ENCODE peak calls at places on chromosome 15, in ten cellular contexts. I is cardiac muscle cell; A is endothelial cell; S is A172; C is C1 segment of cervical spinal cord; T is anterior cingulate cortex; R is NAMALWA; M is ELR; V is central memory CD4-positive, alpha-beta T cell; N is AG09309. Z is an unnamed sample.

GRCh38 chr15:62469874-62470688 is 305.0 kb upstream of the C2CD4B start:
- DNase-seq in I (peak), A (no peak), S (peak), C (no peak), T (peak), R (no peak), M (peak), V (no peak), N (peak), Z (peak)

GRCh38 chr15:48963524-48964113 is at the start of gene SHC4:
- DNase-seq in I (peak), A (peak), S (peak), C (peak), T (peak), R (peak), M (peak), V (no peak), N (peak), Z (peak)

GRCh38 chr15:59605994-59606393 is 5.6 kb upstream of the GCNT3 start:
- DNase-seq in I (no peak), A (no peak), S (no peak), C (no peak), T (no peak), R (no peak), M (no peak), V (no peak), N (no peak), Z (no peak)

GRCh38 chr15:67715166-67715565 is 110.1 kb upstream of the SKOR1 start:
- DNase-seq in I (no peak), A (no peak), S (no peak), C (no peak), T (no peak), R (no peak), M (no peak), V (no peak), N (no peak), Z (no peak)

GRCh38 chr15:40691737-40692136 is 3.2 kb upstream of the RAD51 start:
- DNase-seq in I (peak), A (no peak), S (no peak), C (no peak), T (no peak), R (no peak), M (no peak), V (no peak), N (no peak), Z (no peak)

GRCh38 chr15:91472316-91472756 is 372.3 kb downstream of the SV2B start:
- DNase-seq in I (no peak), A (no peak), S (no peak), C (no peak), T (no peak), R (no peak), M (no peak), V (peak), N (no peak), Z (no peak)

GRCh38 chr15:56735589-56735988 is 2.3 kb upstream of the ZNF280D start:
- DNase-seq in I (no peak), A (no peak), S (no peak), C (no peak), T (no peak), R (no peak), M (no peak), V (no peak), N (no peak), Z (no peak)

GRCh38 chr15:53133255-53133654 is 343.1 kb upstream of the ONECUT1 start:
- DNase-seq in I (no peak), A (no peak), S (no peak), C (no peak), T (no peak), R (no peak), M (no peak), V (no peak), N (no peak), Z (no peak)

GRCh38 chr15:58433597-58434333 is 2.0 kb downstream of the LIPC start:
- DNase-seq in I (peak), A (no peak), S (no peak), C (peak), T (no peak), R (no peak), M (no peak), V (no peak), N (no peak), Z (no peak)

GRCh38 chr15:90249123-90249863 is at the start of gene TTLL13:
- DNase-seq in I (peak), A (peak), S (peak), C (peak), T (peak), R (peak), M (peak), V (peak), N (no peak), Z (peak)

GRCh38 chr15:68054658-68055223 is 626 bp downstream of the PIAS1 start:
- DNase-seq in I (peak), A (peak), S (peak), C (no peak), T (no peak), R (no peak), M (peak), V (no peak), N (no peak), Z (no peak)

GRCh38 chr15:74417230-74417629 is 16.5 kb downstream of the SEMA7A start:
- DNase-seq in I (peak), A (no peak), S (peak), C (no peak), T (no peak), R (no peak), M (peak), V (no peak), N (no peak), Z (no peak)

GRCh38 chr15:35633677-35634076 is 87.7 kb upstream of the DPH6 start:
- DNase-seq in I (no peak), A (no peak), S (no peak), C (no peak), T (no peak), R (no peak), M (no peak), V (no peak), N (no peak), Z (no peak)

GRCh38 chr15:31463521-31464102 is 137.0 kb downstream of the KLF13 start:
- DNase-seq in I (no peak), A (no peak), S (no peak), C (no peak), T (no peak), R (peak), M (no peak), V (no peak), N (no peak), Z (no peak)

GRCh38 chr15:39125904-39126303 is 455.0 kb upstream of the THBS1 start:
- DNase-seq in I (peak), A (peak), S (no peak), C (no peak), T (no peak), R (peak), M (peak), V (peak), N (no peak), Z (peak)

GRCh38 chr15:53447053-53447574 is 312.3 kb downstream of the WDR72 start:
- DNase-seq in I (no peak), A (no peak), S (no peak), C (no peak), T (no peak), R (no peak), M (no peak), V (no peak), N (no peak), Z (no peak)

GRCh38 chr15:46309914-46310313 is 675.1 kb downstream of the SQOR start:
- DNase-seq in I (no peak), A (no peak), S (no peak), C (no peak), T (no peak), R (peak), M (no peak), V (no peak), N (no peak), Z (no peak)

GRCh38 chr15:101088788-101089578 is 162.9 kb downstream of the CHSY1 start:
- DNase-seq in I (peak), A (peak), S (no peak), C (peak), T (peak), R (peak), M (peak), V (peak), N (no peak), Z (peak)

GRCh38 chr15:76162784-76163428 is 103.1 kb downstream of the TMEM266 start:
- DNase-seq in I (no peak), A (no peak), S (no peak), C (no peak), T (no peak), R (no peak), M (no peak), V (no peak), N (no peak), Z (no peak)

GRCh38 chr15:52262364-52262763 is 33.2 kb downstream of the MYO5C start:
- DNase-seq in I (no peak), A (no peak), S (peak), C (no peak), T (no peak), R (no peak), M (peak), V (no peak), N (no peak), Z (peak)

GRCh38 chr15:43347114-43347513 is 16.7 kb upstream of the LCMT2 start:
- DNase-seq in I (no peak), A (no peak), S (no peak), C (no peak), T (no peak), R (no peak), M (no peak), V (no peak), N (no peak), Z (no peak)